ENCODE peak calls at places on chromosomes 2 and 18, in nine cellular contexts. H, T, N, B, S, K, Q, V and E are unnamed samples.
A peak's percentile ranks its signal among the peaks of the same experiment; 100 is the strongest.

GRCh38 chr2:236720974-236721600 is 151.5 kb downstream of the ACKR3 start:
- DNase-seq in Q (no peak), V (no peak), B (no peak), T (no peak), S (peak; percentile 28), H (no peak), N (no peak), K (no peak), E (no peak)

GRCh38 chr2:64222351-64222750 is 78.1 kb upstream of the PELI1 start:
- DNase-seq in T (no peak), Q (no peak), S (peak; percentile 70), V (peak; percentile 21), H (peak; percentile 62), K (peak; percentile 71), N (no peak), B (no peak), E (no peak)

GRCh38 chr2:111055735-111056134 is 65.0 kb upstream of the BCL2L11 start:
- DNase-seq in K (no peak), H (no peak), T (no peak), Q (no peak), N (no peak), S (no peak), B (no peak), V (no peak), E (no peak)

GRCh38 chr2:54546925-54547324 is 90.8 kb downstream of the SPTBN1 start:
- DNase-seq in K (no peak), B (no peak), V (no peak), N (no peak), S (no peak), T (no peak), Q (no peak), H (no peak), E (no peak)

GRCh38 chr2:220708366-220708765 is 863.7 kb downstream of the EPHA4 start:
- DNase-seq in V (peak; percentile 57), N (no peak), T (no peak), B (no peak), Q (no peak), K (no peak), S (no peak), H (no peak), E (no peak)

GRCh38 chr2:73999881-74000597 is 15.3 kb downstream of the TET3 start:
- DNase-seq in K (no peak), V (peak; percentile 74), S (peak; percentile 54), H (no peak), Q (no peak), T (peak; percentile 44), N (no peak), B (no peak), E (peak; percentile 62)

GRCh38 chr18:75923169-75923568 is 495.7 kb upstream of the SMIM21 start:
- DNase-seq in S (peak; percentile 87), K (peak; percentile 29), H (peak; percentile 92), Q (no peak), B (peak; percentile 68), N (peak; percentile 32), V (peak; percentile 1), T (peak; percentile 26), E (peak; percentile 36)

GRCh38 chr2:49002750-49003149 is 151.6 kb downstream of the FSHR start:
- DNase-seq in H (no peak), V (peak; percentile 2), B (no peak), Q (no peak), S (no peak), T (no peak), K (no peak), N (no peak), E (no peak)

GRCh38 chr2:82027901-82028570 is 1723.5 kb upstream of the LRRTM1 start:
- DNase-seq in K (no peak), N (no peak), V (no peak), H (no peak), Q (no peak), T (no peak), B (no peak), S (peak; percentile 26), E (no peak)

GRCh38 chr18:7575465-7576026 is 8.4 kb downstream of the PTPRM start:
- DNase-seq in S (no peak), B (no peak), T (no peak), Q (no peak), H (no peak), N (no peak), V (peak; percentile 67), K (no peak), E (no peak)

GRCh38 chr2:224025874-224026273 is 13.2 kb downstream of the SERPINE2 start:
- DNase-seq in T (peak; percentile 11), N (no peak), S (no peak), B (no peak), V (no peak), Q (no peak), H (no peak), K (no peak), E (no peak)

GRCh38 chr2:134331081-134331480 is 77.2 kb downstream of the MGAT5 start:
- DNase-seq in H (no peak), S (no peak), K (no peak), T (no peak), V (no peak), Q (no peak), B (no peak), N (no peak), E (no peak)

GRCh38 chr2:46195819-46196218 is 101.4 kb upstream of the EPAS1 start:
- DNase-seq in Q (no peak), S (no peak), H (no peak), T (no peak), N (no peak), V (no peak), B (no peak), K (no peak), E (no peak)

GRCh38 chr18:54210463-54210862 is 14.0 kb downstream of the MBD2 start:
- DNase-seq in B (no peak), S (no peak), V (no peak), H (no peak), T (no peak), N (no peak), K (no peak), Q (no peak), E (no peak)

GRCh38 chr2:46394649-46395510 is 84.5 kb upstream of the TMEM247 start:
- DNase-seq in V (no peak), Q (no peak), B (no peak), N (no peak), H (no peak), T (no peak), S (no peak), K (no peak), E (no peak)

GRCh38 chr2:74415762-74416395 is 5.5 kb downstream of the C2orf81 start:
- DNase-seq in K (no peak), B (no peak), S (no peak), V (no peak), Q (no peak), N (no peak), H (peak; percentile 68), T (no peak), E (no peak)

GRCh38 chr2:112626604-112627059 is 19.1 kb upstream of the SLC20A1 start:
- DNase-seq in N (peak; percentile 58), Q (peak; percentile 64), S (peak; percentile 34), K (peak; percentile 52), T (peak; percentile 60), V (peak; percentile 68), B (peak; percentile 64), H (peak; percentile 62), E (peak; percentile 36)

GRCh38 chr18:35732652-35733051 is 151.1 kb downstream of the GALNT1 start:
- DNase-seq in V (peak; percentile 53), N (no peak), Q (no peak), B (no peak), T (no peak), H (no peak), K (no peak), S (no peak), E (no peak)

GRCh38 chr2:108459441-108459840 is 10.4 kb downstream of the GCC2 start:
- DNase-seq in Q (no peak), N (no peak), B (no peak), T (no peak), S (no peak), V (peak; percentile 10), K (no peak), H (no peak), E (no peak)

GRCh38 chr2:106039634-106040033 is 154.5 kb downstream of the UXS1 start:
- DNase-seq in S (no peak), V (no peak), Q (no peak), T (peak; percentile 15), K (no peak), B (no peak), N (no peak), H (peak; percentile 36), E (no peak)
- TF ChIP-seq POLR2A in S (no peak), V (no peak), Q (no peak), T (no peak), K (no peak), B (no peak), N (no peak), H (no peak), E (no peak)

DNA sequence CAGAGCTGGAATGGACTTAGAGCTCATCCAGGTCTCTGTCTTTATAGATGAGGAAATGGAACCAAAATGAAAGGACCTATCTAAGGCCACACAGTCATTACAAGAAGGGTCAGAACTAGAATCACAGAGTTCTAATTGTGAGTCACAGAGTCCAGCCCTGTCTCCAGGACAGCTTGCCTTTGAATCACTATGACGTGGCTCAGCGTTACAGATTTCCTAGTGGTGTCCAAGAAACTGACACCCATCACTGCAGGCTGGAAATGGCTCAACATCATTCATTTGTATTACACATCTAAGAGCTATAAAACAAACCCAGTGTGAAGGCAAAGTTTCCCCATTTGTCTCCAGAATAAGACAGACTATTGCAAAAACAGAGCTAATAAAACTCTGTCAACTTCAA is 164.3 kb upstream of the SIX2 start:
- DNase-seq in Q (no peak), N (no peak), V (peak; percentile 93), S (no peak), H (no peak), T (no peak), K (no peak), B (no peak), E (no peak)
- H3K27me3 ChIP-seq in Q (peaks cover 21% of the 10 kb centered on the region), N (peaks cover 39% of the 10 kb centered on the region), V (peaks cover 31% of the 10 kb centered on the region), S (no peaks in the 10 kb centered on the region), H (peaks cover 21% of the 10 kb centered on the region), T (peaks cover 59% of the 10 kb centered on the region), K (no peaks in the 10 kb centered on the region), B (no peaks in the 10 kb centered on the region), E (peaks cover 11% of the 10 kb centered on the region)

DNA sequence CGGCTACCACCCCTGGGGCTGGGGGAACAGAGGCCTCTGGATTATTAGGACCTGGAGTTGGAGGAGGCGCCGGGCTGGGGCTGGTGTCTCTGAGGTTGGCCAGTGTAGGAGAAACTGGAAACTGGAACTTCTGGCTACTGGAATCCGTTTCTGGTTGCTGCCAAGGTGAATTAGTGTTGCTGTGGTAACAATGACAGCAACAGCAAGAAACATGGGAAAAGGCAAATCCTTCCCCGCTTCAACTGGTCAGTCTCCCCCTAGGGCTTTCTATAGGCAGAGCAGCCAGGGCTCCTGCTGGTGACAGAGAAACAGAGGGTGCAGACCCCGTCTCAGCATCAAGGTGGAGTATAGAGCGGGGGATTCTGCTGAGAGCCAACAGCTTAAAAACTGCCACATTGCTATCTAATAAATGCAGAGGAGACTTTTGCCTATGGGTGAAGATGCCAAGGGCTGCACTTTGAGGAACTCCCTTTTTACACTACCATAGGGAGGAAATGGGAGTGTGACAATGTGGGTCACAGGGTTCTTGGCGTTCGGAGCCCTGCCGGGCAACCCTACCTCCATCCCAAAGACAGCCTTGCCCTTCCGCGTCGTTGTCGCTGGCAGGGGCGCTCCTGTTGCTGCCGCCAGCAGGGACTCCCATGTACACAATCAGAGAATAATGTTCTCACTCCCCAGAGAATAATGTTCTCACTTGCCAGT is 81.4 kb upstream of the CABLES1 start:
- DNase-seq in H (peak; percentile 38), B (no peak), N (no peak), K (no peak), V (peak; percentile 72), S (no peak), Q (peak; percentile 27), T (no peak), E (no peak)
- TF ChIP-seq CTCF in H (peak; percentile 44), B (no peak), N (no peak), K (no peak), V (peak; percentile 42), S (no peak), Q (no peak), T (no peak), E (no peak)

GRCh38 chr2:141941224-141941714 is 189.5 kb downstream of the LRP1B start:
- DNase-seq in Q (no peak), S (no peak), T (no peak), V (no peak), H (no peak), B (no peak), K (no peak), N (no peak), E (no peak)
- TF ChIP-seq POLR2A in Q (no peak), S (no peak), T (no peak), V (no peak), H (no peak), B (no peak), K (no peak), N (no peak), E (no peak)